ENCODE peak calls at places on chromosomes 13 and 19, in nine cellular contexts. K is activated CD8-positive, alpha-beta memory T cell treated with anti-CD3 and anti-CD28 coated beads, Interleukin-2, amount 10 ng/mL, durations not matched to agents 7 days and 5 days; I is stimulated activated naive CD8-positive, alpha-beta T cell treated with anti-CD3 and anti-CD28 coated beads, Interleukin-15, amount 100 ng/mL, for 72 hours; T is effector memory CD8-positive, alpha-beta T cell; O is heart right ventricle; B is T-helper 17 cell; M is A549; U is aorta; W is Right ventricle myocardium inferior. H is an unnamed sample.

GRCh38 chr13:26897706-26898550 is 137.3 kb upstream of the GPR12 start:
- ATAC-seq in I (no peak), T (no peak), K (no peak), B (no peak), M (no peak), U (no peak), O (no peak), W (no peak), H (peak)

GRCh38 chr13:22082030-22082429 is 411.2 kb downstream of the FGF9 start:
- ATAC-seq in K (no peak), B (no peak), I (no peak), W (no peak), O (no peak), U (no peak), M (no peak), T (no peak), H (no peak)

GRCh38 chr13:83449666-83450395 is 432.4 kb downstream of the SLITRK1 start:
- ATAC-seq in O (no peak), T (no peak), K (no peak), W (no peak), B (no peak), I (no peak), M (peak), U (no peak), H (no peak)

GRCh38 chr13:43544011-43544410 is 242.8 kb downstream of the ENOX1 start:
- ATAC-seq in B (no peak), T (no peak), M (no peak), W (no peak), I (no peak), U (no peak), O (no peak), K (no peak), H (no peak)

GRCh38 chr13:105663182-105663581 is 872.3 kb downstream of the EFNB2 start:
- ATAC-seq in W (no peak), I (no peak), K (no peak), B (no peak), T (no peak), O (no peak), M (no peak), U (no peak), H (no peak)

GRCh38 chr19:10346509-10346908 is 7.1 kb upstream of the ICAM3 start:
- ATAC-seq in O (no peak), K (no peak), U (no peak), T (no peak), B (no peak), M (no peak), I (no peak), W (peak), H (no peak)

GRCh38 chr19:17647071-17648020 is 40.8 kb downstream of the UNC13A start:
- ATAC-seq in O (no peak), I (no peak), K (no peak), M (no peak), U (no peak), W (no peak), T (no peak), B (no peak), H (no peak)

GRCh38 chr13:35649162-35649561 is 172.7 kb upstream of the MAB21L1 start:
- ATAC-seq in I (no peak), W (peak), U (no peak), M (no peak), K (no peak), T (no peak), B (no peak), O (no peak), H (no peak)

GRCh38 chr19:42068361-42068755 is 1.6 kb downstream of the GRIK5 start:
- ATAC-seq in K (no peak), O (no peak), W (no peak), M (no peak), I (no peak), T (no peak), U (no peak), B (no peak), H (no peak)

GRCh38 chr13:34391071-34391470 is 551.0 kb upstream of the NBEA start:
- ATAC-seq in K (no peak), O (no peak), B (no peak), W (no peak), I (no peak), M (no peak), T (no peak), U (no peak), H (no peak)

GRCh38 chr13:23183292-23183691 is 2.5 kb downstream of the SGCG start:
- ATAC-seq in U (no peak), B (no peak), O (peak), K (no peak), M (no peak), T (no peak), I (no peak), W (peak), H (no peak)

GRCh38 chr19:4976412-4977298 is 7.7 kb downstream of the KDM4B start:
- ATAC-seq in U (peak), T (peak), W (peak), K (no peak), M (peak), B (peak), I (no peak), O (peak), H (no peak)

GRCh38 chr13:25973085-25973484 is 78.7 kb downstream of the SHISA2 start:
- ATAC-seq in I (no peak), B (no peak), U (no peak), W (no peak), T (no peak), O (no peak), K (no peak), M (no peak), H (no peak)

GRCh38 chr19:38420935-38421334 is 5.1 kb downstream of the RASGRP4 start:
- ATAC-seq in T (no peak), B (no peak), M (no peak), O (no peak), K (no peak), I (no peak), W (no peak), U (no peak), H (no peak)

GRCh38 chr19:19034204-19034624 is 811 bp downstream of the ARMC6 start:
- ATAC-seq in W (no peak), T (peak), B (peak), I (peak), M (peak), O (no peak), K (peak), U (no peak), H (peak)

GRCh38 chr13:31236211-31236786 is 36.5 kb downstream of the B3GLCT start:
- ATAC-seq in B (peak), T (peak), M (no peak), O (no peak), U (peak), W (no peak), K (no peak), I (no peak), H (peak)

GRCh38 chr19:39498262-39499081 is at the start of gene DLL3:
- ATAC-seq in U (no peak), M (peak), W (no peak), I (peak), O (no peak), B (peak), T (peak), K (peak), H (peak)

GRCh38 chr13:110012102-110012739 is 225.8 kb upstream of the IRS2 start:
- ATAC-seq in O (no peak), W (no peak), T (no peak), U (no peak), B (no peak), K (no peak), I (no peak), M (peak), H (no peak)

GRCh38 chr19:17796013-17796837 is 1.3 kb downstream of the B3GNT3 start:
- ATAC-seq in M (peak), K (no peak), O (no peak), T (no peak), U (no peak), B (no peak), W (no peak), I (no peak), H (no peak)

GRCh38 chr19:36092566-36092965 is 18.4 kb upstream of the OVOL3 start:
- ATAC-seq in M (peak), I (peak), U (no peak), O (no peak), W (no peak), T (no peak), K (no peak), B (no peak), H (no peak)

GRCh38 chr13:98014766-98015165 is 61.3 kb downstream of the IPO5 start:
- ATAC-seq in K (no peak), O (no peak), B (no peak), W (no peak), T (no peak), I (no peak), U (no peak), M (no peak), H (no peak)

GRCh38 chr19:39188960-39189359 is 7.8 kb upstream of the NCCRP1 start:
- ATAC-seq in W (no peak), U (no peak), I (no peak), T (no peak), O (no peak), K (no peak), B (no peak), M (no peak), H (no peak)

GRCh38 chr19:3019211-3019854 is 9.7 kb downstream of the TLE2 start:
- ATAC-seq in I (peak), O (no peak), U (peak), B (no peak), M (no peak), W (no peak), T (no peak), K (no peak), H (no peak)

GRCh38 chr13:27035892-27036235 is 135.7 kb downstream of the USP12 start:
- ATAC-seq in W (no peak), M (peak), K (no peak), I (no peak), T (no peak), O (no peak), U (no peak), B (no peak), H (no peak)

GRCh38 chr13:79637086-79637763 is 156.3 kb downstream of the NDFIP2 start:
- ATAC-seq in K (no peak), I (no peak), W (peak), M (no peak), O (peak), B (no peak), T (no peak), U (peak), H (no peak)

GRCh38 chr13:30776661-30777060 is 41.3 kb downstream of the ALOX5AP start:
- ATAC-seq in I (no peak), K (no peak), U (no peak), O (no peak), B (no peak), T (no peak), M (no peak), W (no peak), H (peak)

GRCh38 chr19:10292789-10293636 is 3.3 kb downstream of the ICAM5 start:
- ATAC-seq in T (no peak), U (no peak), I (no peak), M (no peak), K (no peak), W (no peak), B (no peak), O (no peak), H (no peak)

GRCh38 chr19:39144487-39145071 is 19.0 kb downstream of the PAK4 start:
- ATAC-seq in B (no peak), O (peak), I (no peak), U (no peak), M (peak), K (no peak), W (no peak), T (no peak), H (no peak)

GRCh38 chr19:35693422-35693821 is 10.9 kb upstream of the ZBTB32 start:
- ATAC-seq in W (peak), B (peak), O (peak), K (peak), T (peak), I (no peak), M (peak), U (peak), H (no peak)

GRCh38 chr13:75345191-75345590 is 136.8 kb downstream of the TBC1D4 start:
- ATAC-seq in W (no peak), T (no peak), U (no peak), K (no peak), O (no peak), M (no peak), I (no peak), B (no peak), H (no peak)

GRCh38 chr13:60720590-60720989 is 323.6 kb downstream of the TDRD3 start:
- ATAC-seq in O (no peak), M (no peak), T (no peak), W (peak), U (no peak), B (no peak), K (no peak), I (no peak), H (no peak)

GRCh38 chr13:50215389-50215788 is 200.1 kb downstream of the KCNRG start:
- ATAC-seq in O (no peak), I (no peak), W (no peak), U (no peak), M (no peak), B (no peak), K (no peak), T (no peak), H (no peak)

GRCh38 chr19:54266133-54266532 is 9.1 kb upstream of the LILRB5 start:
- ATAC-seq in I (peak), U (no peak), M (peak), B (peak), W (peak), T (peak), O (no peak), K (peak), H (peak)

GRCh38 chr19:33175886-33176669 is 18.1 kb upstream of the LRP3 start:
- ATAC-seq in U (no peak), M (peak), W (no peak), B (no peak), K (peak), O (peak), T (no peak), I (peak), H (no peak)

GRCh38 chr13:98260357-98261164 is 83.5 kb upstream of the RNF113B start:
- ATAC-seq in W (no peak), U (no peak), M (no peak), B (no peak), T (no peak), I (peak), O (peak), K (no peak), H (peak)

GRCh38 chr13:102333320-102334181 is 68.3 kb downstream of the FGF14 start:
- ATAC-seq in B (no peak), M (no peak), W (no peak), U (no peak), K (no peak), O (no peak), I (no peak), T (no peak), H (no peak)

GRCh38 chr13:22077205-22077683 is 406.4 kb downstream of the FGF9 start:
- ATAC-seq in O (no peak), I (peak), K (no peak), T (no peak), M (no peak), B (peak), W (no peak), U (no peak), H (no peak)

GRCh38 chr19:39064405-39064804 is 19.8 kb upstream of the ACP7 start:
- ATAC-seq in I (no peak), W (no peak), K (no peak), U (no peak), O (no peak), B (no peak), T (no peak), M (no peak), H (no peak)

GRCh38 chr19:10568444-10568825 is 344 bp downstream of the CDKN2D start:
- ATAC-seq in U (no peak), T (peak), K (peak), M (peak), B (peak), I (peak), W (no peak), O (no peak), H (no peak)

GRCh38 chr19:50693064-50693975 is 26.3 kb downstream of the SHANK1 start:
- ATAC-seq in B (no peak), O (no peak), W (no peak), I (no peak), K (no peak), T (no peak), M (no peak), U (no peak), H (no peak)

H was measured in stimulated activated memory B cell treated with anti-CD40 and anti-IgM and Interleukin-4, amounts not matched to agents 10 μg/mL and 1 μg/mL and 100 μg/mL, for 72 hours.